ENCODE peak calls at places on chromosomes 13 and 19, in nine cellular contexts. J is amygdala; T is GDM1; L is AG04450; D is C1 segment of cervical spinal cord; B is activated naive CD8-positive, alpha-beta T cell treated with anti-CD3 and anti-CD28 coated beads for 36 hours; S is SJCRH30; M is T-helper 2 cell; G is dorsolateral prefrontal cortex. X is an unnamed sample.

GRCh38 chr13:79966039-79966438 is 374.9 kb downstream of the SPRY2 start:
- DNase-seq in J (no peak), T (no peak), L (no peak), D (no peak), B (no peak), S (no peak), M (no peak), G (no peak), X (no peak)

GRCh38 chr19:7535035-7535992 is at the start of gene PNPLA6:
- DNase-seq in J (peak; percentile 86), T (peak; percentile 86), L (peak; percentile 85), D (peak; percentile 91), B (peak; percentile 95), S (peak; percentile 91), M (peak; percentile 90), G (peak; percentile 97), X (peak; percentile 95)

GRCh38 chr19:6528544-6529121 is 2.2 kb upstream of the TNFSF9 start:
- DNase-seq in J (peak; percentile 37), T (peak; percentile 73), L (no peak), D (peak; percentile 35), B (no peak), S (no peak), M (no peak), G (peak; percentile 77), X (no peak)

GRCh38 chr19:3097442-3097871 is 3.3 kb downstream of the GNA11 start:
- DNase-seq in J (no peak), T (no peak), L (no peak), D (peak; percentile 77), B (no peak), S (no peak), M (no peak), G (no peak), X (no peak)

GRCh38 chr19:11401808-11402543 is 17.1 kb downstream of the RGL3 start:
- DNase-seq in J (no peak), T (no peak), L (no peak), D (no peak), B (no peak), S (no peak), M (no peak), G (no peak), X (no peak)

GRCh38 chr13:33487575-33488243 is 202.2 kb upstream of the STARD13 start:
- DNase-seq in J (no peak), T (peak; percentile 69), L (no peak), D (no peak), B (no peak), S (peak; percentile 19), M (no peak), G (no peak), X (no peak)

GRCh38 chr13:65789815-65790214 is 1440.3 kb downstream of the PCDH9 start:
- DNase-seq in J (no peak), T (no peak), L (no peak), D (no peak), B (no peak), S (no peak), M (no peak), G (no peak), X (no peak)

GRCh38 chr13:44660050-44660449 is 83.9 kb upstream of the TSC22D1 start:
- DNase-seq in J (no peak), T (no peak), L (no peak), D (no peak), B (no peak), S (no peak), M (no peak), G (no peak), X (no peak)

GRCh38 chr13:91313103-91313502 is 34.4 kb upstream of the MIR17HG start:
- DNase-seq in J (no peak), T (peak; percentile 69), L (no peak), D (no peak), B (peak; percentile 20), S (no peak), M (no peak), G (no peak), X (peak; percentile 14)

GRCh38 chr19:3698386-3698950 is 1.8 kb downstream of the PIP5K1C start:
- DNase-seq in J (no peak), T (no peak), L (no peak), D (no peak), B (no peak), S (no peak), M (no peak), G (no peak), X (no peak)

GRCh38 chr13:96214804-96215445 is 125.0 kb downstream of the HS6ST3 start:
- DNase-seq in J (no peak), T (no peak), L (no peak), D (no peak), B (no peak), S (no peak), M (no peak), G (no peak), X (no peak)

GRCh38 chr13:51590966-51591627 is 6.8 kb downstream of the WDFY2 start:
- DNase-seq in J (no peak), T (no peak), L (peak; percentile 47), D (no peak), B (no peak), S (no peak), M (no peak), G (no peak), X (no peak)

GRCh38 chr19:30968210-30968609 is 381.0 kb downstream of the TSHZ3 start:
- DNase-seq in J (no peak), T (no peak), L (no peak), D (no peak), B (no peak), S (no peak), M (no peak), G (no peak), X (no peak)

GRCh38 chr13:30576528-30576927 is 41.2 kb upstream of the USPL1 start:
- DNase-seq in J (no peak), T (peak; percentile 45), L (no peak), D (no peak), B (peak; percentile 30), S (peak; percentile 35), M (peak; percentile 46), G (no peak), X (peak; percentile 66)